ENCODE peak calls at places on chromosomes 12 and 14, in five cellular contexts. One of them, this sample, is unnamed.

GRCh38 chr14:68703093-68703492 is 89.8 kb downstream of the ZFP36L1 start:
- DNase-seq in neuronal stem cell: no peak
- DNase-seq in H1: no peak
- DNase-seq in H9: no peak
- DNase-seq in mesenchymal stem cell: peak
- DNase-seq in this sample: no peak

GRCh38 chr14:29233188-29233587 is 466.6 kb downstream of the FOXG1 start:
- DNase-seq in neuronal stem cell: no peak
- DNase-seq in H9: no peak
- DNase-seq in mesenchymal stem cell: peak
- DNase-seq in H1: no peak
- DNase-seq in this sample: no peak

GRCh38 chr14:50846171-50846880 is 15.4 kb upstream of the NIN start:
- DNase-seq in neuronal stem cell: no peak
- DNase-seq in mesenchymal stem cell: peak
- DNase-seq in H9: no peak
- DNase-seq in H1: no peak
- DNase-seq in this sample: peak

GRCh38 chr12:59382678-59383425 is 213.0 kb upstream of the SLC16A7 start:
- DNase-seq in H1: no peak
- DNase-seq in neuronal stem cell: no peak
- DNase-seq in mesenchymal stem cell: no peak
- DNase-seq in H9: no peak
- DNase-seq in this sample: no peak

GRCh38 chr12:110330124-110330523 is 49.1 kb downstream of the ATP2A2 start:
- DNase-seq in mesenchymal stem cell: no peak
- DNase-seq in H9: no peak
- DNase-seq in H1: no peak
- DNase-seq in neuronal stem cell: no peak
- DNase-seq in this sample: no peak

GRCh38 chr12:55126106-55126505 is at the start of gene OR9K2:
- DNase-seq in H1: no peak
- DNase-seq in neuronal stem cell: no peak
- DNase-seq in mesenchymal stem cell: no peak
- DNase-seq in H9: no peak
- DNase-seq in this sample: no peak

GRCh38 chr14:73850940-73851339 is 691 bp upstream of the PTGR2 start:
- DNase-seq in H9: no peak
- DNase-seq in mesenchymal stem cell: peak
- DNase-seq in H1: no peak
- DNase-seq in neuronal stem cell: no peak
- DNase-seq in this sample: peak

GRCh38 chr12:15875863-15876262 is 6.3 kb upstream of the STRAP start:
- DNase-seq in H9: no peak
- DNase-seq in mesenchymal stem cell: no peak
- DNase-seq in neuronal stem cell: no peak
- DNase-seq in H1: no peak
- DNase-seq in this sample: no peak

GRCh38 chr12:46299846-46300245 is 31.0 kb upstream of the SLC38A1 start:
- DNase-seq in mesenchymal stem cell: no peak
- DNase-seq in H9: no peak
- DNase-seq in H1: no peak
- DNase-seq in neuronal stem cell: no peak
- DNase-seq in this sample: no peak

GRCh38 chr12:99087278-99087677 is 442.2 kb downstream of the APAF1 start:
- DNase-seq in H1: peak
- DNase-seq in neuronal stem cell: peak
- DNase-seq in mesenchymal stem cell: no peak
- DNase-seq in H9: no peak
- DNase-seq in this sample: no peak

GRCh38 chr12:75011120-75011519 is 198.5 kb downstream of the KCNC2 start:
- DNase-seq in H9: no peak
- DNase-seq in neuronal stem cell: no peak
- DNase-seq in mesenchymal stem cell: no peak
- DNase-seq in H1: no peak
- DNase-seq in this sample: no peak

GRCh38 chr12:6438345-6438744 is 6.4 kb upstream of the CD27 start:
- DNase-seq in mesenchymal stem cell: no peak
- DNase-seq in H9: no peak
- DNase-seq in H1: no peak
- DNase-seq in neuronal stem cell: no peak
- DNase-seq in this sample: no peak

GRCh38 chr12:1655225-1655788 is 26.3 kb downstream of the WNT5B start:
- DNase-seq in mesenchymal stem cell: no peak
- DNase-seq in neuronal stem cell: no peak
- DNase-seq in H1: no peak
- DNase-seq in H9: no peak
- DNase-seq in this sample: peak

GRCh38 chr14:52834440-52834842 is 43.0 kb upstream of the GNPNAT1 start:
- DNase-seq in H1: no peak
- DNase-seq in H9: no peak
- DNase-seq in neuronal stem cell: no peak
- DNase-seq in mesenchymal stem cell: peak
- DNase-seq in this sample: peak

GRCh38 chr12:11863478-11863906 is 207.2 kb upstream of the BCL2L14 start:
- DNase-seq in mesenchymal stem cell: peak
- DNase-seq in H1: no peak
- DNase-seq in H9: no peak
- DNase-seq in neuronal stem cell: no peak
- DNase-seq in this sample: no peak

GRCh38 chr12:89225808-89226368 is 126.4 kb downstream of the DUSP6 start:
- DNase-seq in H9: peak
- DNase-seq in mesenchymal stem cell: peak
- DNase-seq in neuronal stem cell: no peak
- DNase-seq in H1: no peak
- DNase-seq in this sample: peak

GRCh38 chr14:58535084-58535483 is 102.7 kb upstream of the DACT1 start:
- DNase-seq in mesenchymal stem cell: peak
- DNase-seq in neuronal stem cell: no peak
- DNase-seq in H9: no peak
- DNase-seq in H1: no peak
- DNase-seq in this sample: no peak

GRCh38 chr12:123983822-123984485 is 10.9 kb downstream of the ZNF664 start:
- DNase-seq in H9: peak
- DNase-seq in mesenchymal stem cell: peak
- DNase-seq in H1: no peak
- DNase-seq in neuronal stem cell: peak
- DNase-seq in this sample: peak

GRCh38 chr14:26930576-26930975 is 332.7 kb upstream of the NOVA1 start:
- DNase-seq in H1: no peak
- DNase-seq in H9: no peak
- DNase-seq in mesenchymal stem cell: no peak
- DNase-seq in neuronal stem cell: no peak
- DNase-seq in this sample: no peak

GRCh38 chr12:91182664-91183455 is at the start of gene DCN:
- DNase-seq in mesenchymal stem cell: no peak
- DNase-seq in H9: no peak
- DNase-seq in neuronal stem cell: no peak
- DNase-seq in H1: no peak
- DNase-seq in this sample: no peak

GRCh38 chr14:101582294-101582693 is 21.0 kb downstream of the DIO3 start:
- DNase-seq in H9: no peak
- DNase-seq in H1: no peak
- DNase-seq in neuronal stem cell: no peak
- DNase-seq in mesenchymal stem cell: no peak
- DNase-seq in this sample: no peak

GRCh38 chr12:52243774-52244614 is 11.0 kb downstream of the KRT7 start:
- DNase-seq in H9: no peak
- DNase-seq in mesenchymal stem cell: peak
- DNase-seq in H1: no peak
- DNase-seq in neuronal stem cell: no peak
- DNase-seq in this sample: peak

GRCh38 chr12:113082486-113083148 is 26.1 kb downstream of the DTX1 start:
- DNase-seq in mesenchymal stem cell: no peak
- DNase-seq in neuronal stem cell: no peak
- DNase-seq in H9: no peak
- DNase-seq in H1: no peak
- DNase-seq in this sample: no peak

GRCh38 chr12:25051583-25052190 is 102.8 kb upstream of the BCAT1 start:
- DNase-seq in neuronal stem cell: no peak
- DNase-seq in H9: no peak
- DNase-seq in H1: no peak
- DNase-seq in mesenchymal stem cell: no peak
- DNase-seq in this sample: no peak

GRCh38 chr14:99679543-99679942 is 4.6 kb upstream of the CYP46A1 start:
- DNase-seq in neuronal stem cell: no peak
- DNase-seq in H1: no peak
- DNase-seq in mesenchymal stem cell: no peak
- DNase-seq in H9: peak
- DNase-seq in this sample: no peak

GRCh38 chr14:67863223-67863622 is 43.6 kb downstream of the RAD51B start:
- DNase-seq in mesenchymal stem cell: no peak
- DNase-seq in neuronal stem cell: no peak
- DNase-seq in H1: no peak
- DNase-seq in H9: no peak
- DNase-seq in this sample: peak

GRCh38 chr14:61147369-61147897 is 133.7 kb downstream of the TMEM30B start:
- DNase-seq in H1: no peak
- DNase-seq in H9: no peak
- DNase-seq in mesenchymal stem cell: no peak
- DNase-seq in neuronal stem cell: no peak
- DNase-seq in this sample: no peak

GRCh38 chr12:14243941-14244340 is 121.5 kb upstream of the ATF7IP start:
- DNase-seq in mesenchymal stem cell: no peak
- DNase-seq in H1: no peak
- DNase-seq in neuronal stem cell: no peak
- DNase-seq in H9: no peak
- DNase-seq in this sample: peak

GRCh38 chr14:100409016-100409385 is 85.9 kb downstream of the SLC25A47 start:
- DNase-seq in H9: no peak
- DNase-seq in H1: no peak
- DNase-seq in mesenchymal stem cell: peak
- DNase-seq in neuronal stem cell: no peak
- DNase-seq in this sample: no peak

GRCh38 chr14:69661194-69661537 is 49.8 kb downstream of the SUSD6 start:
- DNase-seq in mesenchymal stem cell: no peak
- DNase-seq in H9: no peak
- DNase-seq in H1: no peak
- DNase-seq in neuronal stem cell: no peak
- DNase-seq in this sample: no peak

GRCh38 chr14:105601360-105602242 is 75.2 kb downstream of the TMEM121 start:
- DNase-seq in neuronal stem cell: no peak
- DNase-seq in H9: no peak
- DNase-seq in H1: no peak
- DNase-seq in mesenchymal stem cell: no peak
- DNase-seq in this sample: no peak
- H2BK12ac ChIP-seq in neuronal stem cell: no peak
- H2BK12ac ChIP-seq in H9: no peak
- H2BK12ac ChIP-seq in H1: no peak
- H2BK12ac ChIP-seq in mesenchymal stem cell: no peak
- H2BK12ac ChIP-seq in this sample: no peak

DNA sequence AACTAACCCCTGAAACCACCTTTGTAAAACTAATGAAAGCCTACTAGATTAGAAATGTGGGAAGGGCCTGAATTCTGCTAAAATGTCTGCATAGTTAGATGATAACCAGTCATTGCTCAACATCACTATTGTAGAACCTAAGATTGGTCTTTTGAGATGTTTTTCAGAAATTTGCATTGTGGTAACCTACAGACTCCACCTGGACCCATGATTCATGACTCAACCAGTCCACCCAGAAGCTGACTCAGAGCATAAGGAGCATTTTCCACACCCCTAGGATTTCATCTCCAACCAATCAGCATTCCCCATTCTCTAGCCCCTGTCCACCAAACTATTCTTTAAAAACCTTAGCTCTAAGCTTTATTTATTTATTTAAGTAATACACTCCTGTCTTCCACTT is 30.4 kb upstream of the CHGA start:
- DNase-seq in neuronal stem cell: no peak
- DNase-seq in H1: no peak
- DNase-seq in H9: no peak
- DNase-seq in mesenchymal stem cell: no peak
- DNase-seq in this sample: no peak
- H2BK12ac ChIP-seq in neuronal stem cell: no peak
- H2BK12ac ChIP-seq in H1: no peak
- H2BK12ac ChIP-seq in H9: no peak
- H2BK12ac ChIP-seq in mesenchymal stem cell: no peak
- H2BK12ac ChIP-seq in this sample: no peak

GRCh38 chr12:54017845-54018607 is 9.2 kb downstream of the HOXC8 start:
- DNase-seq in H1: no peak
- DNase-seq in neuronal stem cell: no peak
- DNase-seq in H9: peak
- DNase-seq in mesenchymal stem cell: peak
- DNase-seq in this sample: peak

GRCh38 chr12:54017027-54017788 is 8.4 kb downstream of the HOXC8 start:
- DNase-seq in H9: peak
- DNase-seq in H1: no peak
- DNase-seq in mesenchymal stem cell: peak
- DNase-seq in neuronal stem cell: no peak
- DNase-seq in this sample: no peak

GRCh38 chr12:54019111-54019811 is 9.0 kb upstream of the HOXC6 start:
- DNase-seq in mesenchymal stem cell: peak
- DNase-seq in H9: peak
- DNase-seq in H1: no peak
- DNase-seq in neuronal stem cell: no peak
- DNase-seq in this sample: no peak

GRCh38 chr12:54019924-54020586 is 8.2 kb upstream of the HOXC6 start:
- DNase-seq in H9: no peak
- DNase-seq in H1: no peak
- DNase-seq in mesenchymal stem cell: peak
- DNase-seq in neuronal stem cell: no peak
- DNase-seq in this sample: no peak

GRCh38 chr12:54018608-54018984 is 9.6 kb upstream of the HOXC6 start:
- DNase-seq in neuronal stem cell: no peak
- DNase-seq in H1: no peak
- DNase-seq in H9: no peak
- DNase-seq in mesenchymal stem cell: peak
- DNase-seq in this sample: no peak
- H2BK12ac ChIP-seq in neuronal stem cell: no peak
- H2BK12ac ChIP-seq in H1: peak
- H2BK12ac ChIP-seq in H9: no peak
- H2BK12ac ChIP-seq in mesenchymal stem cell: no peak
- H2BK12ac ChIP-seq in this sample: no peak

GRCh38 chr14:22420598-22421186 is 168.3 kb downstream of the DAD1 start:
- DNase-seq in neuronal stem cell: no peak
- DNase-seq in H9: no peak
- DNase-seq in H1: no peak
- DNase-seq in mesenchymal stem cell: no peak
- DNase-seq in this sample: no peak
- H2BK12ac ChIP-seq in neuronal stem cell: no peak
- H2BK12ac ChIP-seq in H9: no peak
- H2BK12ac ChIP-seq in H1: no peak
- H2BK12ac ChIP-seq in mesenchymal stem cell: no peak
- H2BK12ac ChIP-seq in this sample: no peak

This sample was measured in trophoblast cell.